ENCODE peak calls at places on chromosomes 11 and 22, in five cellular contexts. One of them, this sample, is unnamed.

GRCh38 chr11:65546217-65546958 is 11.8 kb downstream of the LTBP3 start:
- DNase-seq in cardiac muscle cell: no peak
- DNase-seq in heart right ventricle: peak; percentile 54
- DNase-seq in adrenal gland: peak; percentile 89
- DNase-seq in neuronal stem cell: peak; percentile 84
- DNase-seq in this sample: no peak

GRCh38 chr22:29719894-29720645 is at the start of gene CABP7:
- DNase-seq in heart right ventricle: no peak
- DNase-seq in neuronal stem cell: no peak
- DNase-seq in adrenal gland: no peak
- DNase-seq in cardiac muscle cell: peak; percentile 14
- DNase-seq in this sample: no peak

GRCh38 chr22:26259510-26259909 is 90.2 kb downstream of the SEZ6L start:
- DNase-seq in cardiac muscle cell: peak; percentile 4
- DNase-seq in heart right ventricle: peak; percentile 11
- DNase-seq in neuronal stem cell: peak; percentile 59
- DNase-seq in adrenal gland: no peak
- DNase-seq in this sample: peak; percentile 58

GRCh38 chr22:44731357-44731970 is 20.9 kb upstream of the ARHGAP8 start:
- DNase-seq in cardiac muscle cell: no peak
- DNase-seq in heart right ventricle: no peak
- DNase-seq in neuronal stem cell: no peak
- DNase-seq in adrenal gland: no peak
- DNase-seq in this sample: no peak

GRCh38 chr11:66478823-66479740 is 1.2 kb upstream of the DPP3 start:
- DNase-seq in adrenal gland: peak; percentile 76
- DNase-seq in neuronal stem cell: no peak
- DNase-seq in cardiac muscle cell: peak; percentile 45
- DNase-seq in heart right ventricle: peak; percentile 47
- DNase-seq in this sample: no peak

GRCh38 chr22:48492371-48493320 is 1335.0 kb downstream of the BRD1 start:
- DNase-seq in adrenal gland: peak; percentile 84
- DNase-seq in heart right ventricle: peak; percentile 34
- DNase-seq in cardiac muscle cell: peak; percentile 78
- DNase-seq in neuronal stem cell: peak; percentile 67
- DNase-seq in this sample: no peak

GRCh38 chr22:42682113-42682851 is 33.1 kb upstream of the CYB5R3 start:
- DNase-seq in adrenal gland: no peak
- DNase-seq in heart right ventricle: no peak
- DNase-seq in neuronal stem cell: no peak
- DNase-seq in cardiac muscle cell: no peak
- DNase-seq in this sample: no peak

GRCh38 chr22:26322179-26322905 is 106.7 kb upstream of the ASPHD2 start:
- DNase-seq in cardiac muscle cell: peak; percentile 9
- DNase-seq in heart right ventricle: no peak
- DNase-seq in adrenal gland: no peak
- DNase-seq in neuronal stem cell: no peak
- DNase-seq in this sample: no peak

GRCh38 chr22:49024775-49025440 is 802.8 kb downstream of the BRD1 start:
- DNase-seq in neuronal stem cell: no peak
- DNase-seq in heart right ventricle: no peak
- DNase-seq in adrenal gland: no peak
- DNase-seq in cardiac muscle cell: no peak
- DNase-seq in this sample: no peak

GRCh38 chr11:121012091-121012490 is 11.8 kb upstream of the TBCEL start:
- DNase-seq in adrenal gland: no peak
- DNase-seq in cardiac muscle cell: no peak
- DNase-seq in heart right ventricle: no peak
- DNase-seq in neuronal stem cell: no peak
- DNase-seq in this sample: no peak

DNA sequence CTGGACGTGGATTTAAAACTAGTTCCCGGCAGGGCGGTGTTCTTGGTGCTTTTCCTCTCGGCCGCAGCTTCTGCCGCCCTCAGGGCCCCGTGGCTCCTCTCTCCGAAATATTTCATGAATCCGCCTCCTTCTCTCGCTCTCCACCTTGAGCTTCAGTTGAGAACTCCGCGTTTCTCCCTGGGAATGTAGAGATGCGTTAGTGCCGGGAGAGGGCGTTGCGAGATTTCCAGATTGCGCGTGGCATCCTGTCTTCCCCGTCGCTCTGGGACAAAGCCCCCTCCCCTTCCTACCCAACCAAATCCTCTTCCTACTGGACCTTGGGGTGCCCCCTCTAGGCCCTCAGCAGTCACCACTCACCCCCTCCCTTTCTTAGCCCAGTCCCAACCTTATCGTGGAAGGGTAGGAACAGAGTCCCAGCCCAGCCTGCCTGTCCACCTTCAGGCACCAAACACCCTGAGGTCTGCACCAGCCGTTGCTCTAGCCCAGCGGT is 15.5 kb upstream of the RAC2 start:
- DNase-seq in cardiac muscle cell: peak; percentile 67
- DNase-seq in neuronal stem cell: no peak
- DNase-seq in adrenal gland: no peak
- DNase-seq in heart right ventricle: no peak
- DNase-seq in this sample: no peak
- H3K4me3 ChIP-seq in cardiac muscle cell: no peak overlapping the region
- H3K4me3 ChIP-seq in neuronal stem cell: no peak overlapping the region
- H3K4me3 ChIP-seq in adrenal gland: no peak overlapping the region
- H3K4me3 ChIP-seq in heart right ventricle: no peak overlapping the region
- H3K4me3 ChIP-seq in this sample: no peak overlapping the region

GRCh38 chr11:72724021-72724561 is 28.1 kb downstream of the ARAP1 start:
- DNase-seq in cardiac muscle cell: no peak
- DNase-seq in heart right ventricle: no peak
- DNase-seq in neuronal stem cell: no peak
- DNase-seq in adrenal gland: no peak
- DNase-seq in this sample: no peak
- H3K27ac ChIP-seq in cardiac muscle cell: no peak overlapping the region
- H3K27ac ChIP-seq in heart right ventricle: no peak overlapping the region
- H3K27ac ChIP-seq in neuronal stem cell: no peak overlapping the region
- H3K27ac ChIP-seq in adrenal gland: peak overlapping the region; percentile 90
- H3K27ac ChIP-seq in this sample: no peak overlapping the region

GRCh38 chr11:118212131-118212725 is 12.6 kb downstream of the JAML start:
- DNase-seq in cardiac muscle cell: no peak
- DNase-seq in neuronal stem cell: no peak
- DNase-seq in heart right ventricle: peak; percentile 21
- DNase-seq in adrenal gland: no peak
- DNase-seq in this sample: no peak

GRCh38 chr11:118210323-118210722 is 14.5 kb downstream of the JAML start:
- DNase-seq in neuronal stem cell: no peak
- DNase-seq in adrenal gland: no peak
- DNase-seq in heart right ventricle: no peak
- DNase-seq in cardiac muscle cell: no peak
- DNase-seq in this sample: no peak

GRCh38 chr11:118209037-118209436 is 15.8 kb downstream of the JAML start:
- DNase-seq in adrenal gland: no peak
- DNase-seq in neuronal stem cell: no peak
- DNase-seq in heart right ventricle: no peak
- DNase-seq in cardiac muscle cell: no peak
- DNase-seq in this sample: no peak

GRCh38 chr11:118212781-118213565 is 11.8 kb downstream of the JAML start:
- DNase-seq in adrenal gland: no peak
- DNase-seq in neuronal stem cell: no peak
- DNase-seq in heart right ventricle: no peak
- DNase-seq in cardiac muscle cell: no peak
- DNase-seq in this sample: no peak

GRCh38 chr11:118211006-118211405 is 13.8 kb downstream of the JAML start:
- DNase-seq in neuronal stem cell: peak; percentile 50
- DNase-seq in cardiac muscle cell: peak; percentile 62
- DNase-seq in heart right ventricle: peak; percentile 46
- DNase-seq in adrenal gland: no peak
- DNase-seq in this sample: no peak
- H3K4me3 ChIP-seq in neuronal stem cell: no peak overlapping the region
- H3K4me3 ChIP-seq in cardiac muscle cell: no peak overlapping the region
- H3K4me3 ChIP-seq in heart right ventricle: no peak overlapping the region
- H3K4me3 ChIP-seq in adrenal gland: no peak overlapping the region
- H3K4me3 ChIP-seq in this sample: no peak overlapping the region

DNA sequence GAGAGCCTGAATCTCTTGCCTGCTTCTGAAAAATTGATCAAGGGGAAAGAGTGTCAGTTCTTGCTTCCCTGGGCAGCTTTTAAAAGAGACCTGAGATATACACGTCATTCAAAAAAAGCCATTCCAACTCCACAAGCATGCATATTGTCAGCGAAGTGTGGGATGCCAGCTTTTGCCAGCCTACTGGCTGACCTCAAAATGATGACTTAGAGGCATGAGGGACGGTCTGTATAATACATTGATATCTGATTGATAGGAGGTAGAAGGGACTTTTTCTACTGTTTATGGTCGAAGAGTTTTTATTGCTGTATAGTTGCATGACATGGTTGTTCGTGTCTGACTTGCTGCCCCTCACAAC is 126.3 kb downstream of the MICAL2 start:
- DNase-seq in cardiac muscle cell: no peak
- DNase-seq in heart right ventricle: no peak
- DNase-seq in neuronal stem cell: no peak
- DNase-seq in adrenal gland: no peak
- DNase-seq in this sample: no peak
- H3K27ac ChIP-seq in cardiac muscle cell: peak overlapping the region; percentile 81
- H3K27ac ChIP-seq in heart right ventricle: peak overlapping the region; percentile 74
- H3K27ac ChIP-seq in neuronal stem cell: no peak overlapping the region
- H3K27ac ChIP-seq in adrenal gland: no peak overlapping the region
- H3K27ac ChIP-seq in this sample: no peak overlapping the region

DNA sequence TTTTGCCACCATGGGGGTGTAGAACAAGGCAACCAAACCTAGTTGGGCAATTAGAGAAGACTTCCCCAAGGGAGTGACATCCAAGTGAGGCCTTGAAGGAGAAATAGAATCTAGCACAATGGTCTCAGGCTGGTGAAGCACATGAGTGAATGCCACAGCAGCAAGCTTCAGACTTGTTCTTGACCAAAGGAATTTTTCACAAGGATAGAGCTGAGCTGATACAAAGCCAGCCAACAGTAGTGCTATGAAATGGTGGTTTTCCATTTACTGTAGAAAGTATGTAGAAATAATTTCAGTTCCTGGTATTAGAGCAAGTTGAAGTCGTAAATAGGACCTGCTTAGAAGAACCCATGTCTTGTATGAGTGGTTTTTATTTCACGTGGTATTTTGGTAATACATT is 148.3 kb upstream of the RASSF10 start:
- DNase-seq in heart right ventricle: no peak
- DNase-seq in adrenal gland: no peak
- DNase-seq in cardiac muscle cell: no peak
- DNase-seq in neuronal stem cell: no peak
- DNase-seq in this sample: no peak
- H3K4me3 ChIP-seq in heart right ventricle: no peak overlapping the region
- H3K4me3 ChIP-seq in adrenal gland: no peak overlapping the region
- H3K4me3 ChIP-seq in cardiac muscle cell: no peak overlapping the region
- H3K4me3 ChIP-seq in neuronal stem cell: no peak overlapping the region
- H3K4me3 ChIP-seq in this sample: no peak overlapping the region

GRCh38 chr11:84019576-84020194 is 733.5 kb upstream of the CCDC90B start:
- DNase-seq in cardiac muscle cell: peak; percentile 51
- DNase-seq in heart right ventricle: no peak
- DNase-seq in adrenal gland: peak; percentile 68
- DNase-seq in neuronal stem cell: no peak
- DNase-seq in this sample: no peak
- H3K27ac ChIP-seq in cardiac muscle cell: no peak overlapping the region
- H3K27ac ChIP-seq in heart right ventricle: no peak overlapping the region
- H3K27ac ChIP-seq in adrenal gland: peak overlapping the region; percentile 84
- H3K27ac ChIP-seq in neuronal stem cell: no peak overlapping the region
- H3K27ac ChIP-seq in this sample: no peak overlapping the region

GRCh38 chr11:18347471-18348125 is 25.2 kb downstream of the GTF2H1 start:
- DNase-seq in cardiac muscle cell: no peak
- DNase-seq in neuronal stem cell: no peak
- DNase-seq in adrenal gland: no peak
- DNase-seq in heart right ventricle: no peak
- DNase-seq in this sample: no peak
- H3K4me3 ChIP-seq in cardiac muscle cell: no peak overlapping the region
- H3K4me3 ChIP-seq in neuronal stem cell: no peak overlapping the region
- H3K4me3 ChIP-seq in adrenal gland: no peak overlapping the region
- H3K4me3 ChIP-seq in heart right ventricle: no peak overlapping the region
- H3K4me3 ChIP-seq in this sample: no peak overlapping the region

GRCh38 chr11:96303980-96304379 is 39.0 kb downstream of the MAML2 start:
- DNase-seq in neuronal stem cell: no peak
- DNase-seq in cardiac muscle cell: no peak
- DNase-seq in heart right ventricle: no peak
- DNase-seq in adrenal gland: no peak
- DNase-seq in this sample: no peak
- H3K27ac ChIP-seq in neuronal stem cell: no peak overlapping the region
- H3K27ac ChIP-seq in cardiac muscle cell: peak overlapping the region; percentile 18
- H3K27ac ChIP-seq in heart right ventricle: no peak overlapping the region
- H3K27ac ChIP-seq in adrenal gland: no peak overlapping the region
- H3K27ac ChIP-seq in this sample: no peak overlapping the region

GRCh38 chr11:82832983-82833382 is 67.2 kb downstream of the PRCP start:
- DNase-seq in heart right ventricle: no peak
- DNase-seq in cardiac muscle cell: no peak
- DNase-seq in adrenal gland: no peak
- DNase-seq in neuronal stem cell: no peak
- DNase-seq in this sample: no peak
- H3K4me3 ChIP-seq in heart right ventricle: no peak overlapping the region
- H3K4me3 ChIP-seq in cardiac muscle cell: no peak overlapping the region
- H3K4me3 ChIP-seq in adrenal gland: no peak overlapping the region
- H3K4me3 ChIP-seq in neuronal stem cell: no peak overlapping the region
- H3K4me3 ChIP-seq in this sample: no peak overlapping the region

GRCh38 chr22:28440517-28441366 is 238.9 kb downstream of the TTC28 start:
- DNase-seq in heart right ventricle: no peak
- DNase-seq in adrenal gland: no peak
- DNase-seq in cardiac muscle cell: peak; percentile 82
- DNase-seq in neuronal stem cell: no peak
- DNase-seq in this sample: no peak
- H3K27ac ChIP-seq in heart right ventricle: no peak overlapping the region
- H3K27ac ChIP-seq in adrenal gland: peak overlapping the region; percentile 4
- H3K27ac ChIP-seq in cardiac muscle cell: peak overlapping the region; percentile 90
- H3K27ac ChIP-seq in neuronal stem cell: no peak overlapping the region
- H3K27ac ChIP-seq in this sample: no peak overlapping the region